ENCODE peak calls at places on chromosomes 3 and 15, in six cellular contexts. F, R, V, H, C and G are unnamed samples.

GRCh38 chr3:152270145-152270870 is 1.6 kb downstream of the MBNL1 start:
- DNase-seq in H (no peak), V (no peak), R (no peak), C (no peak), F (no peak), G (peak)

GRCh38 chr3:178771511-178771910 is 235.3 kb downstream of the KCNMB2 start:
- DNase-seq in C (no peak), V (no peak), R (no peak), H (no peak), F (no peak), G (no peak)

GRCh38 chr15:89141885-89142284 is 53.6 kb downstream of the ABHD2 start:
- DNase-seq in H (no peak), C (no peak), F (no peak), V (peak), R (no peak), G (no peak)

GRCh38 chr15:85667491-85668424 is 127.0 kb downstream of the KLHL25 start:
- DNase-seq in C (peak), F (peak), V (peak), H (no peak), R (peak), G (peak)

GRCh38 chr15:82850731-82851130 is 41.3 kb downstream of the WHAMM start:
- DNase-seq in C (no peak), V (no peak), R (no peak), F (no peak), H (no peak), G (no peak)

GRCh38 chr15:96347181-96348111 is 16.9 kb downstream of the NR2F2 start:
- DNase-seq in V (no peak), H (peak), C (no peak), F (peak), R (no peak), G (no peak)

GRCh38 chr3:116112686-116113085 is 332.6 kb downstream of the LSAMP start:
- DNase-seq in F (peak), V (peak), H (no peak), C (peak), R (no peak), G (peak)

GRCh38 chr3:47802734-47803477 is at the start of gene DHX30:
- DNase-seq in R (peak), C (peak), F (peak), H (peak), V (peak), G (peak)

GRCh38 chr15:22888120-22888859 is 49.8 kb downstream of the NIPA2 start:
- DNase-seq in H (no peak), F (peak), C (peak), R (no peak), V (peak), G (peak)

GRCh38 chr3:9552252-9552999 is 1.2 kb downstream of the LHFPL4 start:
- DNase-seq in F (peak), V (peak), R (peak), C (peak), H (peak), G (peak)

GRCh38 chr3:11530153-11530721 is 113.5 kb downstream of the VGLL4 start:
- DNase-seq in V (peak), H (no peak), F (peak), R (no peak), C (peak), G (peak)

GRCh38 chr3:49500408-49501257 is 30.6 kb downstream of the DAG1 start:
- DNase-seq in C (peak), H (no peak), R (peak), F (peak), V (peak), G (peak)

GRCh38 chr3:94311651-94312050 is 248.8 kb downstream of the NSUN3 start:
- DNase-seq in V (no peak), C (no peak), H (no peak), F (no peak), R (no peak), G (no peak)

GRCh38 chr15:79257454-79257853 is 25.1 kb upstream of the ANKRD34C start:
- DNase-seq in R (no peak), F (no peak), C (no peak), H (no peak), V (no peak), G (no peak)

GRCh38 chr3:12470111-12470510 is 14.2 kb upstream of the TSEN2 start:
- DNase-seq in H (no peak), R (no peak), V (peak), C (peak), F (no peak), G (peak)

GRCh38 chr15:63994073-63994600 is 52.1 kb downstream of the DAPK2 start:
- DNase-seq in V (no peak), R (no peak), F (no peak), C (no peak), H (no peak), G (no peak)

GRCh38 chr3:172626241-172626640 is 84.6 kb downstream of the NCEH1 start:
- DNase-seq in C (peak), H (no peak), V (peak), R (no peak), F (peak), G (peak)

GRCh38 chr3:59541352-59541751 is 491.5 kb upstream of the CFAP20DC start:
- DNase-seq in H (no peak), R (no peak), C (no peak), V (no peak), F (no peak), G (no peak)

GRCh38 chr3:194065119-194065392 is 70.9 kb upstream of the HES1 start:
- DNase-seq in H (no peak), C (no peak), F (no peak), V (no peak), R (no peak), G (no peak)

GRCh38 chr3:48400824-48401433 is 28.9 kb downstream of the FBXW12 start:
- DNase-seq in V (peak), H (peak), F (peak), R (peak), C (peak), G (peak)

GRCh38 chr3:9168230-9168629 is 81.2 kb downstream of the SRGAP3 start:
- DNase-seq in R (no peak), C (no peak), H (no peak), F (no peak), V (no peak), G (no peak)

GRCh38 chr15:76289582-76289981 is 21.7 kb downstream of the ETFA start:
- DNase-seq in V (no peak), C (peak), R (no peak), F (peak), H (no peak), G (no peak)

GRCh38 chr3:10716964-10717363 is 99.1 kb upstream of the SLC6A11 start:
- DNase-seq in C (no peak), R (no peak), V (no peak), F (no peak), H (no peak), G (no peak)

GRCh38 chr15:100224206-100225185 is 117.3 kb downstream of the ADAMTS17 start:
- DNase-seq in F (no peak), V (no peak), C (peak), R (no peak), H (no peak), G (no peak)

GRCh38 chr15:89802231-89802928 is 12.3 kb downstream of the ANPEP start:
- DNase-seq in V (no peak), R (no peak), F (no peak), H (peak), C (no peak), G (no peak)

GRCh38 chr3:98151241-98151640 is 4.0 kb downstream of the OR5H14 start:
- DNase-seq in V (no peak), C (peak), R (no peak), F (no peak), H (no peak), G (no peak)

GRCh38 chr3:52422669-52423068 is 22.2 kb downstream of the SEMA3G start:
- DNase-seq in F (no peak), C (no peak), V (no peak), H (no peak), R (no peak), G (no peak)

GRCh38 chr3:10637342-10637741 is 132.0 kb upstream of the ATP2B2 start:
- DNase-seq in H (no peak), R (no peak), C (no peak), V (no peak), F (no peak), G (no peak)

GRCh38 chr15:69760263-69760855 is 307.7 kb downstream of the RPLP1 start:
- DNase-seq in C (no peak), H (no peak), V (peak), R (no peak), F (peak), G (peak)

DNA sequence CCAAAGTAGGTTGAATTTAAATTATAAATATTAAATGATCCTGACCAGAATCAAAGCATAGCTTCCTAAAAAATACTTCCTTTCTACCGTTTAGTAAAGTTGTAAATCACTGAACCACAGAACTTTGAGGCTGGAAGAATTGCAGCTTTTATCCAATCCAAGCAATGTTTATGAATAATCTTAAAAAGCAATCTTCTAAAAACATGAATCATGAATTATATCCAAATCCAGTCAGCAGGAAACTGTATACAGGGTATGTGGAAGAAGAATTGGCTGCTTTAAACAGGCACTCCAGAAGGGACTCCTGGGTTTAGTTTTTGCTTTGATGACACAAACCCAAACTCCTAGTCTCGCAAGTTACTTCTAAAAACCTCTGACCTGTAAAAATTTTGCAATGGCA is 30.1 kb downstream of the HEG1 start:
- DNase-seq in H (no peak), F (no peak), V (peak), R (no peak), C (peak), G (no peak)
- TF ChIP-seq CTCF in H (no peak), F (no peak), V (no peak), R (no peak), C (no peak), G (no peak)

GRCh38 chr15:26722621-26723160 is 50.2 kb downstream of the GABRB3 start:
- DNase-seq in H (no peak), C (no peak), V (no peak), R (no peak), F (no peak), G (no peak)

GRCh38 chr15:26721231-26721630 is 51.6 kb downstream of the GABRB3 start:
- DNase-seq in R (no peak), C (no peak), H (no peak), F (no peak), V (no peak), G (no peak)

GRCh38 chr15:26716069-26716468 is 56.8 kb downstream of the GABRB3 start:
- DNase-seq in R (no peak), F (no peak), V (no peak), H (no peak), C (no peak), G (no peak)

GRCh38 chr15:26724381-26724780 is 48.5 kb downstream of the GABRB3 start:
- DNase-seq in H (no peak), C (no peak), V (no peak), R (no peak), F (no peak), G (no peak)

GRCh38 chr15:26720546-26720945 is 52.3 kb downstream of the GABRB3 start:
- DNase-seq in C (no peak), H (no peak), R (no peak), V (no peak), F (no peak), G (no peak)
- H3K4me3 ChIP-seq in C (no peak), H (no peak), R (no peak), V (no peak), F (no peak), G (no peak)

DNA sequence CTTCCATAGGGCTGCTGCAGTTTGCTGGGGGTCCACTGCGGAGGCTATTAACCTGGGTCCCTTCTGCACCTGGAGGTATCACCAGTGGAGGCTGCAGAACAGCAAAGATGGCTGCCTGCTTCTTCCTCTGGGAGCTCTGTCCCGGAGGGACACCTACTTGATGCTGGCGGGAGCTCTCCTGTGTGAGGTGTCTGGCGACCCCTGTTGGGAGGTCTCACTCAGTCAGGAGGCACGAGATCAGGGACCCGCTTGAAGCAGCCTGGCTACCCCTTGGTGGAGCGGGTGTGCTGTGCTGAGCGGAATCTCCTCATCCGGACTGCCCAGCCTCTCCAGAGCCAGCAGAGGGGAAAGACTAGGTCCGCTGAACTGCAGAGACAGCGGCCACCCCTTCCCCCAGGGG is 56.0 kb upstream of the CTXND1 start:
- DNase-seq in C (no peak), H (no peak), R (no peak), F (no peak), V (no peak), G (no peak)
- TF ChIP-seq CTCF in C (no peak), H (no peak), R (no peak), F (no peak), V (no peak), G (no peak)

GRCh38 chr3:62421275-62421674 is 47.9 kb upstream of the FEZF2 start:
- DNase-seq in H (no peak), R (no peak), V (no peak), F (no peak), C (no peak), G (no peak)

GRCh38 chr3:62416109-62416508 is 42.8 kb upstream of the FEZF2 start:
- DNase-seq in V (no peak), R (no peak), F (no peak), H (no peak), C (no peak), G (no peak)

GRCh38 chr3:62414786-62415185 is 41.4 kb upstream of the FEZF2 start:
- DNase-seq in R (no peak), C (no peak), V (no peak), H (no peak), F (no peak), G (no peak)

DNA sequence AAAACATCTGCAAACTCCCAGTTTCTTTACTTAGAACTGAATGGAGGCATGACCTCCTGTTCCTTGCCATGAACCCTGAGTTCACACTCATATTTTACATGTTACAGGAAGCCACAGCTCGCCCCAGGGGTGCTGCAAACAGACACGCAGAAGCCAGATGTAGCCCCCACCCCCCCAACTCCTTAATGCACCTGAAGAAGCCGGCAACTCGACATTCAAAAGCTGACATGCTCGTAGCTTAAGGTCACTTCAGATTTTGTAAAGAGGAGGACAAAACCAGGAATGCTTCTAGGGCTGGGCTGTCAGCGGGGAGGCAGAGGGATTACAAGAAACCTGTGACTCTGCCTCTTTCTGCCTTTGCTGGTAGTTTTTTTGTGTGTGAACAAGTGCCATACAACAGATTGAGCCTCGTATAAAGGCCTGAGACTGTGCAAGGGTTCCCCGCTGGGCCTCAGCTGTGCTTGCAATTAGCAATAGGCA is 42.0 kb upstream of the FEZF2 start:
- DNase-seq in V (no peak), H (no peak), R (no peak), F (no peak), C (no peak), G (no peak)
- H3K4me3 ChIP-seq in V (no peak), H (no peak), R (no peak), F (no peak), C (no peak), G (no peak)